ENCODE peak calls at places on chromosomes 6 and 20, in seven cellular contexts. T is T-helper 2 cell, G is psoas muscle, X is ovary, J is fibroblast of lung, D is NCI-H1105, O is RWPE1. W is an unnamed sample.

GRCh38 chr20:37295595-37295994 is 6.1 kb downstream of the MANBAL start:
- DNase-seq in O (peak), G (no peak), T (no peak), X (no peak), J (no peak), D (peak), W (no peak)

GRCh38 chr6:127522714-127523113 is 3.6 kb upstream of the MTCL3 start:
- DNase-seq in T (no peak), G (no peak), O (no peak), J (no peak), X (no peak), D (no peak), W (no peak)

GRCh38 chr6:28393912-28394662 is 5.5 kb downstream of the ZSCAN12 start:
- DNase-seq in X (no peak), O (no peak), D (no peak), G (no peak), J (peak), T (no peak), W (no peak)

GRCh38 chr6:129429953-129430352 is 280.0 kb downstream of the ARHGAP18 start:
- DNase-seq in D (no peak), J (no peak), O (no peak), G (no peak), X (no peak), T (no peak), W (no peak)

GRCh38 chr20:61841551-61841950 is 224.1 kb downstream of the TAF4 start:
- DNase-seq in G (no peak), D (no peak), X (no peak), J (no peak), T (no peak), O (no peak), W (no peak)

GRCh38 chr6:14880717-14881116 is 365.2 kb upstream of the JARID2 start:
- DNase-seq in T (no peak), J (peak), D (no peak), X (no peak), O (no peak), G (no peak), W (no peak)

GRCh38 chr20:46270977-46271744 is 37.1 kb downstream of the CDH22 start:
- DNase-seq in J (no peak), G (no peak), O (no peak), X (no peak), T (no peak), D (no peak), W (no peak)

GRCh38 chr6:38033442-38033982 is 214.0 kb downstream of the ZFAND3 start:
- DNase-seq in J (no peak), T (no peak), X (no peak), D (no peak), O (no peak), G (no peak), W (no peak)

GRCh38 chr6:17001188-17001587 is 100.7 kb upstream of the STMND1 start:
- DNase-seq in T (no peak), J (peak), X (no peak), O (no peak), G (no peak), D (no peak), W (no peak)

GRCh38 chr6:170440437-170440836 is 112.7 kb downstream of the PSMB1 start:
- DNase-seq in X (peak), J (no peak), T (no peak), G (no peak), O (no peak), D (no peak), W (no peak)

GRCh38 chr20:63957690-63958441 is 1.6 kb upstream of the UCKL1 start:
- DNase-seq in T (no peak), X (no peak), O (peak), J (no peak), G (no peak), D (peak), W (no peak)

GRCh38 chr6:56026461-56027180 is 151.2 kb upstream of the BMP5 start:
- DNase-seq in O (no peak), X (no peak), D (no peak), J (no peak), G (no peak), T (no peak), W (no peak)

GRCh38 chr6:57141451-57142177 is 30.5 kb upstream of the BAG2 start:
- DNase-seq in J (no peak), X (no peak), D (no peak), G (no peak), O (no peak), T (no peak), W (no peak)

GRCh38 chr6:335146-335545 is 42.9 kb downstream of the DUSP22 start:
- DNase-seq in G (no peak), T (no peak), X (no peak), D (no peak), J (no peak), O (no peak), W (no peak)

GRCh38 chr20:22341508-22341907 is 242.9 kb downstream of the FOXA2 start:
- DNase-seq in X (no peak), D (no peak), G (no peak), T (no peak), J (peak), O (peak), W (no peak)

GRCh38 chr6:22954749-22955385 is 385.5 kb downstream of the HDGFL1 start:
- DNase-seq in T (no peak), X (no peak), D (no peak), O (peak), G (no peak), J (peak), W (no peak)

GRCh38 chr6:168368971-168369370 is 49.4 kb upstream of the DACT2 start:
- DNase-seq in J (no peak), G (peak), X (peak), T (no peak), D (no peak), O (no peak), W (no peak)

GRCh38 chr6:16292432-16292831 is 54.0 kb downstream of the GMPR start:
- DNase-seq in D (no peak), X (no peak), G (no peak), O (no peak), J (no peak), T (no peak), W (no peak)

GRCh38 chr6:29953001-29953436 is 10.7 kb downstream of the HLA-A start:
- DNase-seq in D (no peak), X (no peak), J (peak), G (no peak), O (peak), T (no peak), W (no peak)

GRCh38 chr6:67160820-67161219 is 1453.8 kb upstream of the EYS start:
- DNase-seq in O (no peak), J (no peak), T (no peak), D (no peak), X (no peak), G (no peak), W (no peak)

GRCh38 chr6:110760589-110760988 is 54.7 kb downstream of the CDK19 start:
- DNase-seq in O (no peak), X (no peak), G (no peak), J (no peak), T (no peak), D (no peak), W (no peak)

GRCh38 chr6:112839525-112839961 is 492.4 kb downstream of the RFPL4B start:
- DNase-seq in X (no peak), G (no peak), J (peak), O (peak), D (no peak), T (no peak), W (no peak)

GRCh38 chr20:2804921-2805681 is 4.7 kb upstream of the CPXM1 start:
- DNase-seq in X (no peak), D (no peak), O (no peak), J (no peak), T (no peak), G (no peak), W (peak)

GRCh38 chr6:369559-370431 is 21.8 kb upstream of the IRF4 start:
- DNase-seq in J (no peak), G (no peak), O (no peak), T (no peak), D (no peak), X (no peak), W (no peak)

GRCh38 chr6:113050010-113050893 is 703.1 kb downstream of the RFPL4B start:
- DNase-seq in D (no peak), T (no peak), O (no peak), X (no peak), G (no peak), J (no peak), W (no peak)

GRCh38 chr20:46811328-46812084 is 83.1 kb upstream of the EYA2 start:
- DNase-seq in J (no peak), O (no peak), T (no peak), D (peak), X (no peak), G (no peak), W (no peak)

GRCh38 chr6:89596484-89596883 is 42.1 kb downstream of the LYRM2 start:
- DNase-seq in O (no peak), G (no peak), D (no peak), X (no peak), T (no peak), J (no peak), W (no peak)

GRCh38 chr20:45959956-45960630 is 11.9 kb downstream of the ZNF335 start:
- DNase-seq in J (no peak), X (peak), T (no peak), O (no peak), D (no peak), G (no peak), W (peak)

GRCh38 chr20:47265984-47266383 is 90.5 kb downstream of the ZMYND8 start:
- DNase-seq in D (no peak), G (no peak), O (no peak), T (no peak), X (no peak), J (no peak), W (no peak)

GRCh38 chr20:16801919-16802651 is 53.9 kb downstream of the OTOR start:
- DNase-seq in X (peak), T (no peak), D (peak), O (peak), J (peak), G (peak), W (peak)

GRCh38 chr6:2739335-2739734 is 11.4 kb downstream of the MYLK4 start:
- DNase-seq in G (no peak), X (no peak), D (no peak), T (no peak), O (peak), J (peak), W (no peak)

GRCh38 chr6:43938178-43939101 is 168.4 kb downstream of the VEGFA start:
- DNase-seq in G (no peak), T (no peak), X (peak), D (no peak), O (no peak), J (no peak), W (no peak)

GRCh38 chr6:159429427-159429826 is 260.2 kb downstream of the FNDC1 start:
- DNase-seq in X (no peak), G (no peak), O (no peak), T (no peak), D (no peak), J (no peak), W (no peak)

GRCh38 chr6:20839624-20840023 is 305.4 kb downstream of the CDKAL1 start:
- DNase-seq in D (no peak), O (no peak), G (no peak), T (no peak), X (no peak), J (no peak), W (no peak)

GRCh38 chr20:31523361-31524283 is 9.4 kb downstream of the HM13 start:
- DNase-seq in X (no peak), G (peak), T (no peak), D (no peak), J (peak), O (no peak), W (no peak)

GRCh38 chr20:41172296-41173140 is 35.2 kb downstream of the PLCG1 start:
- DNase-seq in J (peak), X (peak), D (no peak), G (no peak), O (no peak), T (no peak), W (no peak)

GRCh38 chr6:27495386-27496135 is 22.7 kb upstream of the ZNF184 start:
- DNase-seq in G (peak), T (no peak), O (no peak), X (peak), D (no peak), J (peak), W (peak)

GRCh38 chr6:111663692-111664564 is 58.2 kb upstream of the TRAF3IP2 start:
- DNase-seq in T (no peak), X (peak), J (peak), D (no peak), O (no peak), G (peak), W (no peak)

GRCh38 chr6:133779916-133780315 is 109.0 kb upstream of the TCF21 start:
- DNase-seq in T (no peak), G (no peak), X (no peak), O (no peak), J (no peak), D (no peak), W (no peak)